ENCODE peak calls at places on chromosomes 12 and 14, in nine cellular contexts. P is NCI-H1694 treated with DMSO at 0.1 percent for 48 hours; M is ACHN; V is A549; H is SW480; C is NCI-H1092; A is fibroblast of mammary gland; J is GM12865; W is stimulated activated CD4-positive, alpha-beta T cell treated with anti-CD3 and anti-CD28 coated beads, Interleukin-15, amount 100 ng/mL, for 24 hours. R is an unnamed sample.

GRCh38 chr12:112112423-112113132 is 4.0 kb upstream of the NAA25 start:
- DNase-seq in P (no peak), J (no peak), H (peak), V (peak), C (no peak), A (no peak), M (no peak), W (peak), R (no peak)

GRCh38 chr14:104708606-104709268 is 15.3 kb upstream of the ADSS1 start:
- DNase-seq in V (peak), P (peak), W (peak), A (peak), H (peak), M (peak), C (peak), J (peak), R (peak)

GRCh38 chr12:57842342-57843294 is 3.9 kb downstream of the CTDSP2 start:
- DNase-seq in P (no peak), V (no peak), J (no peak), W (peak), A (no peak), H (no peak), M (no peak), C (no peak), R (no peak)

GRCh38 chr14:55416866-55417265 is 5.2 kb upstream of the ATG14 start:
- DNase-seq in J (peak), C (no peak), V (no peak), M (peak), H (no peak), P (peak), A (peak), W (peak), R (no peak)

GRCh38 chr14:31291210-31291609 is 83.6 kb upstream of the HECTD1 start:
- DNase-seq in A (no peak), W (no peak), C (no peak), P (no peak), J (no peak), M (no peak), V (no peak), H (no peak), R (no peak)

GRCh38 chr14:49768301-49769121 is 558 bp downstream of the KLHDC2 start:
- DNase-seq in P (no peak), H (peak), A (peak), V (peak), W (peak), C (peak), M (peak), J (peak), R (peak)

GRCh38 chr12:64782181-64782580 is 23.0 kb upstream of the GNS start:
- DNase-seq in W (no peak), J (no peak), A (no peak), C (no peak), M (no peak), V (no peak), H (no peak), P (no peak), R (no peak)

GRCh38 chr14:68598621-68599447 is 194.0 kb downstream of the ZFP36L1 start:
- DNase-seq in P (no peak), W (no peak), A (peak), J (no peak), H (peak), C (no peak), M (no peak), V (peak), R (no peak)

GRCh38 chr14:50545618-50546017 is 13.2 kb upstream of the MAP4K5 start:
- DNase-seq in H (peak), W (no peak), J (no peak), M (no peak), P (peak), V (no peak), A (no peak), C (no peak), R (peak)

GRCh38 chr14:101227611-101228594 is 324.4 kb upstream of the RTL1 start:
- DNase-seq in C (no peak), H (no peak), V (no peak), A (no peak), J (no peak), W (no peak), P (no peak), M (no peak), R (no peak)

GRCh38 chr12:56411781-56412639 is 37.2 kb downstream of the TIMELESS start:
- DNase-seq in W (no peak), H (no peak), C (no peak), A (no peak), P (no peak), V (no peak), M (no peak), J (no peak), R (no peak)

GRCh38 chr12:54658306-54659264 is 10.4 kb upstream of the DCD start:
- DNase-seq in H (peak), A (peak), P (peak), W (peak), M (peak), J (peak), V (peak), C (peak), R (no peak)

GRCh38 chr12:124428136-124428791 is 133.4 kb downstream of the RFLNA start:
- DNase-seq in P (peak), J (no peak), M (no peak), C (no peak), H (peak), V (no peak), W (no peak), A (peak), R (no peak)

GRCh38 chr14:89121961-89122675 is 294.9 kb downstream of the FOXN3 start:
- DNase-seq in P (no peak), M (no peak), J (no peak), C (peak), V (no peak), H (peak), W (no peak), A (no peak), R (peak)

GRCh38 chr14:104600141-104600643 is 4.4 kb downstream of the TMEM179 start:
- DNase-seq in P (peak), J (no peak), M (peak), H (peak), C (peak), V (peak), A (no peak), W (no peak), R (no peak)

GRCh38 chr14:23653046-23653445 is 16.9 kb downstream of the DHRS2 start:
- DNase-seq in W (no peak), V (no peak), M (no peak), J (no peak), A (no peak), P (no peak), C (no peak), H (no peak), R (no peak)

GRCh38 chr14:100540141-100540925 is 46.9 kb downstream of the BEGAIN start:
- DNase-seq in M (peak), H (no peak), A (no peak), W (peak), P (no peak), J (no peak), C (no peak), V (no peak), R (no peak)

GRCh38 chr12:54429014-54429471 is 10.0 kb upstream of the ITGA5 start:
- DNase-seq in A (no peak), H (no peak), C (no peak), P (no peak), V (no peak), M (no peak), W (no peak), J (no peak), R (no peak)

GRCh38 chr12:47715393-47715876 is 9.6 kb upstream of the RPAP3 start:
- DNase-seq in W (peak), J (peak), A (peak), M (peak), H (peak), P (peak), C (peak), V (peak), R (peak)

GRCh38 chr14:28966416-28967233 is 200.0 kb downstream of the FOXG1 start:
- DNase-seq in A (no peak), C (no peak), V (no peak), P (no peak), M (no peak), J (peak), H (no peak), W (no peak), R (no peak)

GRCh38 chr14:24032727-24033418 is 18.9 kb upstream of the CARMIL3 start:
- DNase-seq in W (no peak), C (no peak), P (no peak), V (peak), H (no peak), M (peak), J (no peak), A (peak), R (no peak)

GRCh38 chr12:59164991-59165718 is 244.9 kb upstream of the LRIG3 start:
- DNase-seq in H (peak), V (peak), W (no peak), A (peak), M (peak), J (peak), P (peak), C (peak), R (peak)

GRCh38 chr14:90301580-90302181 is 30.1 kb downstream of the NRDE2 start:
- DNase-seq in J (peak), V (peak), M (peak), H (peak), A (peak), C (no peak), P (peak), W (no peak), R (peak)

GRCh38 chr12:75315518-75315917 is 14.6 kb downstream of the CAPS2 start:
- DNase-seq in A (peak), H (no peak), W (no peak), C (no peak), V (no peak), M (peak), P (no peak), J (no peak), R (no peak)

GRCh38 chr12:24852420-24852819 is 96.5 kb downstream of the BCAT1 start:
- DNase-seq in J (no peak), A (no peak), H (peak), V (no peak), W (no peak), P (peak), M (peak), C (no peak), R (no peak)

GRCh38 chr12:9372202-9372601 is 164.0 kb upstream of the PZP start:
- DNase-seq in W (no peak), H (peak), C (no peak), P (no peak), M (peak), V (no peak), A (peak), J (no peak), R (no peak)

GRCh38 chr14:100332797-100333196 is 9.7 kb downstream of the SLC25A47 start:
- DNase-seq in J (no peak), V (no peak), P (no peak), C (no peak), A (no peak), M (no peak), H (no peak), W (no peak), R (peak)

GRCh38 chr14:21087294-21088091 is 11.0 kb downstream of the ZNF219 start:
- DNase-seq in V (no peak), H (no peak), M (peak), A (peak), J (peak), W (peak), C (no peak), P (peak), R (no peak)

GRCh38 chr12:6378709-6379427 is 3.5 kb upstream of the SCNN1A start:
- DNase-seq in H (no peak), M (no peak), P (no peak), C (no peak), W (no peak), J (no peak), A (no peak), V (no peak), R (no peak)

GRCh38 chr12:76028649-76029277 is 2.8 kb downstream of the PHLDA1 start:
- DNase-seq in V (no peak), J (no peak), A (peak), H (no peak), C (no peak), P (no peak), M (no peak), W (no peak), R (no peak)

GRCh38 chr12:92030618-92031017 is 115.0 kb downstream of the BTG1 start:
- DNase-seq in H (no peak), A (peak), J (peak), W (peak), P (no peak), V (no peak), M (no peak), C (no peak), R (no peak)

GRCh38 chr12:76080729-76081415 is 3.6 kb downstream of the NAP1L1 start:
- DNase-seq in J (peak), M (peak), C (no peak), A (no peak), P (no peak), V (peak), W (peak), H (no peak), R (no peak)

GRCh38 chr14:54730156-54730961 is 163.4 kb downstream of the SAMD4A start:
- DNase-seq in A (peak), W (peak), M (no peak), J (peak), H (no peak), V (no peak), C (no peak), P (no peak), R (no peak)